ENCODE peak calls at places on chromosomes 12 and 14, in six cellular contexts. W is psoas muscle, E is choroid plexus epithelial cell, O is PC-3, I is fibroblast of lung, S is left ventricle myocardium inferior. F is an unnamed sample.

GRCh38 chr12:98572010-98572409 is 21.5 kb upstream of the SLC25A3 start:
- DNase-seq in S (no peak), E (no peak), W (no peak), O (no peak), I (no peak), F (peak; percentile 6)

GRCh38 chr12:108282676-108283075 is 56.4 kb downstream of the CMKLR1 start:
- DNase-seq in I (no peak), O (no peak), S (no peak), W (no peak), E (no peak), F (no peak)

GRCh38 chr14:32524609-32525391 is 195.7 kb downstream of the AKAP6 start:
- DNase-seq in E (peak; percentile 27), I (peak; percentile 16), S (no peak), O (no peak), W (no peak), F (no peak)

GRCh38 chr14:69242311-69243224 is 17.4 kb upstream of the GALNT16 start:
- DNase-seq in E (peak; percentile 87), I (peak; percentile 82), W (no peak), O (peak; percentile 79), S (no peak), F (peak; percentile 65)

GRCh38 chr12:80493466-80493865 is 49.4 kb downstream of the PTPRQ start:
- DNase-seq in S (no peak), O (no peak), W (no peak), I (no peak), E (no peak), F (no peak)

GRCh38 chr14:71526388-71526787 is 405.8 kb upstream of the RGS6 start:
- DNase-seq in I (no peak), E (no peak), W (no peak), O (no peak), S (no peak), F (no peak)

GRCh38 chr12:51242896-51243295 is 4.3 kb downstream of the DAZAP2 start:
- DNase-seq in W (no peak), S (no peak), E (no peak), O (no peak), I (no peak), F (no peak)

GRCh38 chr14:23577004-23577681 is 1.4 kb downstream of the JPH4 start:
- DNase-seq in E (no peak), S (no peak), O (no peak), I (no peak), W (no peak), F (no peak)

GRCh38 chr14:39673141-39674133 is 241.2 kb upstream of the FBXO33 start:
- DNase-seq in E (peak; percentile 33), S (no peak), I (no peak), W (no peak), O (peak; percentile 4), F (peak; percentile 14)

GRCh38 chr12:80316141-80316700 is 127.8 kb upstream of the PTPRQ start:
- DNase-seq in S (no peak), O (no peak), E (no peak), I (peak; percentile 3), W (no peak), F (peak; percentile 15)

GRCh38 chr12:82745062-82745461 is 58.4 kb downstream of the TMTC2 start:
- DNase-seq in S (no peak), E (no peak), I (no peak), W (no peak), O (no peak), F (no peak)

GRCh38 chr12:16586350-16587109 is 19.4 kb downstream of the LMO3 start:
- DNase-seq in I (peak; percentile 71), O (no peak), W (no peak), E (no peak), S (no peak), F (peak; percentile 50)

GRCh38 chr12:45713108-45713507 is 16.4 kb upstream of the ARID2 start:
- DNase-seq in O (no peak), E (peak; percentile 47), S (no peak), I (peak; percentile 24), W (no peak), F (peak; percentile 36)

GRCh38 chr12:87274594-87275245 is 754.5 kb downstream of the C12orf50 start:
- DNase-seq in S (no peak), W (no peak), O (peak; percentile 50), E (peak; percentile 72), I (peak; percentile 47), F (peak; percentile 29)

GRCh38 chr12:75587340-75588106 is 76.1 kb upstream of the KRR1 start:
- DNase-seq in I (peak; percentile 35), W (no peak), O (no peak), S (no peak), E (peak; percentile 14), F (no peak)

GRCh38 chr14:68526420-68527105 is 266.3 kb downstream of the ZFP36L1 start:
- DNase-seq in S (no peak), O (peak; percentile 45), I (no peak), E (no peak), W (no peak), F (peak; percentile 91)

GRCh38 chr14:24095196-24096068 is 1.3 kb downstream of the PCK2 start:
- DNase-seq in E (peak; percentile 38), W (peak; percentile 70), I (peak; percentile 62), O (no peak), S (peak; percentile 43), F (no peak)

GRCh38 chr12:42130670-42131402 is 13.8 kb downstream of the GXYLT1 start:
- DNase-seq in S (no peak), I (peak; percentile 58), W (peak; percentile 65), O (peak; percentile 55), E (peak; percentile 61), F (peak; percentile 73)

GRCh38 chr12:24778486-24779304 is 170.2 kb downstream of the BCAT1 start:
- DNase-seq in E (peak; percentile 84), I (peak; percentile 80), S (no peak), W (no peak), O (peak; percentile 12), F (peak; percentile 67)
- TF ChIP-seq CTCF in E (peak; percentile 57), I (peak; percentile 52), S (peak; percentile 32), W (peak; percentile 15), O (peak; percentile 32), F (peak; percentile 45)

GRCh38 chr14:60488175-60488574 is 2.3 kb upstream of the C14orf39 start:
- DNase-seq in I (no peak), W (no peak), O (peak; percentile 52), S (no peak), E (no peak), F (no peak)

GRCh38 chr14:60485600-60486251 is at the start of gene C14orf39:
- DNase-seq in E (peak; percentile 33), W (peak; percentile 80), O (peak; percentile 65), I (peak; percentile 36), S (no peak), F (peak; percentile 46)

GRCh38 chr14:60487211-60487610 is 1.3 kb upstream of the C14orf39 start:
- DNase-seq in O (no peak), E (no peak), I (no peak), S (no peak), W (no peak), F (no peak)

GRCh38 chr14:60482743-60483142 is 3.1 kb downstream of the C14orf39 start:
- DNase-seq in I (no peak), O (peak; percentile 87), W (no peak), E (peak; percentile 1), S (no peak), F (peak; percentile 79)

DNA sequence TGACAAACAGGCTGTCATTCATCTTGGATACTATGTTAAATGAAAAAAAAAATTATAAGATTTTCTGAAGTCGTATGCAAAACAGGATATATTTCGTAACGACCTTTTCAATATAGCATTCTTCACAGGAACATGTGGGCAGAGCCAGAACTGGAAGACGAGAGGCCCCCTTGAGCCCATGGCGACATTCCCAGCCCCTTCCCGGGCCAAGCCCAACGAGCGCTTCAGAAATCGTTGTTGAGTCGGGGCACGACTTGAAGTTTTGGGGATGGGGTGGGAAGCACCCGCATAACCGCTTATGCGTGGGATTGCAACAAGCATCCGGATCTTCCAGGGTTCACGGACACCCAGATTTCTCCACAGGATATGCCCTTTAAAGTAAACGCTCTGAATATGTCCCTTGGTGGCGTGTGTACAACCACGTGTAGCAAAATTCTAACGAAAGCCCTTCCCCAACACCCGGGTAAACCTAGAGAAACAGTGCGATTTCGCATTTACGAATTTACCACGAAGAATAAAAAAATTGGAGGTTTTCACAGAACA is 735 bp downstream of the C14orf39 start:
- DNase-seq in I (no peak), S (no peak), O (no peak), E (no peak), W (no peak), F (no peak)
- H3K4me3 ChIP-seq in I (no peak overlapping the region), S (peak overlapping the region; percentile 49), O (peak overlapping the region; percentile 57), E (peak overlapping the region; percentile 47), W (peak overlapping the region; percentile 67), F (peak overlapping the region; percentile 51)

DNA sequence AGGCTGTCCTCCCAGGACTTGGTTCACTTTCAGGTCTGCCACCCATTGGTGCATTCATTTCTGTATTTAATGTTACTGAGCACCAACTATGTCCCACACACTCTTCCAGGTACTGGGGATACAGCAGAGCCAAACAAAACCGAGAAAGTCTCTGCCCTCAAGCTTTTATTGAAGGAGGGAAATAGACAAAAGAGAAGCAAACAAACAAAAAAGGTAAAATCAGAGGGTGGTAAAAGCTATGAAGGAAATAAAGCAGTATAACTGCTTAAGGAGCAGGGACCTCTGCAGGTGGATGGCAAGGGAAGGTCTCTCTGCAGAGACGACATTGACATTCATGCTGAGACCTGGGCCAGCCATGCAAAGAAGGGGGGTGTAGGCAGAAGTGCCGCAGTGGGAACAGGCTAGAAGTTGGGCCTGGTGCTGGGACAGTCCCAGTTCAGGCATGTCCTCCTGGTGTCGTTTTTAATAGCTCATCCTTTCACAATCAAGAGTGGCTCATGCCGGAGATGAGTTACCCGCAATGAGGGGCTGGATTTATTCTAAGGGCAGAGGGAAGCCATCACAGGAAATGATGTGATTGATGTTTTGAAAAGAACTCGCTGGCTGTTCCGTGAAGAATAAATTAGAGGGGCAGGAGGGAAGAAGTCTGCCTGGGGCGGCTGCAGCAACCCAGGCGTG is 72.8 kb downstream of the IRF2BPL start:
- DNase-seq in I (peak; percentile 39), O (peak; percentile 75), S (no peak), W (peak; percentile 79), E (peak; percentile 53), F (peak; percentile 84)
- TF ChIP-seq CTCF in I (no peak), O (no peak), S (no peak), W (no peak), E (no peak), F (no peak)

DNA sequence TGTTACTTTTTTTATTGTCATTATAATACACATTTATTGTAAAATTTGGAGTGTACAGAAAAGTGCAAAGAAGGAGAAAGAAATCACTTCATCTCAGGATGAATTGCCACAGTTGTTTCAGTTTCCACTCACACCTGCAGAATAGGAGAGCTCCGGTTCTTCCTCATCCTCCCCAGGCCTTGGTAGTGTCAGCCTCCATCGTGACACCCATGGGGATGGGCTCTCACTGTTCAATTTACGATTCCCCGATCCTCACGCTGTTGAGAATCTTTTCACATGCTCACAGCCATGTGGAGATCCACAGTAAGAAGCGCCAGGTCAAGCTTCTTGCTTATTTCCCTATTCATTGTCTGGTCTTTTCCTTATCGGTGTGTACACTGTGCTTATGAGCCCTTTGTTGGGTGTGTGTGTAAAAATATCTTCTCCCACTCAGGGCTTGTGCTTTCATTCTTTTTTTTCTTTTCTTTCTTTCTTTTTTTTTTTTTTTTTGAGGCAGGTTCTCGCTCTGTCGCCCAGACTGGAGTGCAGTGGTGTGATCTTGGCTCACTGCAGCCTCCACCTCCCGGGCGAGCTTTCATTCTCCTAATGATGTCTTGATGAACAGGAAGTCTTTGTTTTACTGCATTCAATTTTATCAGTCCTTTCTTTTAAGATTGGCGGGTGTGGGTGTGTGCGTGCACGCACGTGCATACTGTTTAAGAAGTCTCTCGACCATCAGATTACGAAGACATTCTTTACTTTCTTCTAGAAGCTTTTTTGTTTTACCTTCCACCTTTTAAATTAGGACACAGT is 21.5 kb downstream of the RIN3 start:
- DNase-seq in I (no peak), W (no peak), E (no peak), S (no peak), O (no peak), F (no peak)
- H3K4me3 ChIP-seq in I (no peak overlapping the region), W (no peak overlapping the region), E (no peak overlapping the region), S (no peak overlapping the region), O (no peak overlapping the region), F (no peak overlapping the region)

F was measured in epithelial cell of esophagus.